ENCODE peak calls at places on chromosomes 1 and 21, in nine cellular contexts. One of them, this sample, is unnamed.

GRCh38 chr1:28329395-28330153 is 734 bp downstream of the MED18 start:
- DNase-seq in CD8-positive, alpha-beta T cell: no peak
- DNase-seq in GM23248: peak; percentile 67
- DNase-seq in HCT116: no peak
- DNase-seq in tibial artery: peak; percentile 21
- DNase-seq in IMR-90: peak; percentile 21
- DNase-seq in thoracic aorta: no peak
- DNase-seq in heart left ventricle: peak; percentile 20
- DNase-seq in upper lobe of right lung: peak; percentile 66
- DNase-seq in this sample: peak; percentile 6

GRCh38 chr1:223720987-223721591 is 8.8 kb downstream of the CAPN2 start:
- DNase-seq in CD8-positive, alpha-beta T cell: no peak
- DNase-seq in GM23248: peak; percentile 93
- DNase-seq in HCT116: no peak
- DNase-seq in tibial artery: peak; percentile 33
- DNase-seq in IMR-90: peak; percentile 95
- DNase-seq in thoracic aorta: no peak
- DNase-seq in heart left ventricle: no peak
- DNase-seq in upper lobe of right lung: no peak
- DNase-seq in this sample: no peak

GRCh38 chr1:27372022-27372807 is 2.4 kb downstream of the FCN3 start:
- DNase-seq in CD8-positive, alpha-beta T cell: no peak
- DNase-seq in GM23248: no peak
- DNase-seq in HCT116: no peak
- DNase-seq in tibial artery: no peak
- DNase-seq in IMR-90: no peak
- DNase-seq in thoracic aorta: no peak
- DNase-seq in heart left ventricle: no peak
- DNase-seq in upper lobe of right lung: no peak
- DNase-seq in this sample: no peak

GRCh38 chr1:54376085-54377039 is 29.8 kb downstream of the SSBP3 start:
- DNase-seq in CD8-positive, alpha-beta T cell: no peak
- DNase-seq in GM23248: no peak
- DNase-seq in HCT116: peak; percentile 13
- DNase-seq in tibial artery: no peak
- DNase-seq in IMR-90: no peak
- DNase-seq in thoracic aorta: no peak
- DNase-seq in heart left ventricle: no peak
- DNase-seq in upper lobe of right lung: no peak
- DNase-seq in this sample: no peak

GRCh38 chr1:158371188-158371953 is 17.7 kb downstream of the CD1E start:
- DNase-seq in CD8-positive, alpha-beta T cell: no peak
- DNase-seq in GM23248: no peak
- DNase-seq in HCT116: no peak
- DNase-seq in tibial artery: no peak
- DNase-seq in IMR-90: no peak
- DNase-seq in thoracic aorta: no peak
- DNase-seq in heart left ventricle: no peak
- DNase-seq in upper lobe of right lung: no peak
- DNase-seq in this sample: no peak

GRCh38 chr1:32351859-32352745 is 10.2 kb downstream of the FAM229A start:
- DNase-seq in CD8-positive, alpha-beta T cell: no peak
- DNase-seq in GM23248: peak; percentile 73
- DNase-seq in HCT116: no peak
- DNase-seq in tibial artery: peak; percentile 59
- DNase-seq in IMR-90: peak; percentile 45
- DNase-seq in thoracic aorta: no peak
- DNase-seq in heart left ventricle: peak; percentile 63
- DNase-seq in upper lobe of right lung: no peak
- DNase-seq in this sample: no peak

GRCh38 chr21:23890652-23891051 is 1716.6 kb downstream of the MRPL39 start:
- DNase-seq in CD8-positive, alpha-beta T cell: no peak
- DNase-seq in GM23248: no peak
- DNase-seq in HCT116: no peak
- DNase-seq in tibial artery: no peak
- DNase-seq in IMR-90: no peak
- DNase-seq in thoracic aorta: no peak
- DNase-seq in heart left ventricle: no peak
- DNase-seq in upper lobe of right lung: no peak
- DNase-seq in this sample: no peak

GRCh38 chr1:17574502-17574901 is 35.0 kb downstream of the ARHGEF10L start:
- DNase-seq in CD8-positive, alpha-beta T cell: no peak
- DNase-seq in GM23248: no peak
- DNase-seq in HCT116: no peak
- DNase-seq in tibial artery: no peak
- DNase-seq in IMR-90: no peak
- DNase-seq in thoracic aorta: no peak
- DNase-seq in heart left ventricle: no peak
- DNase-seq in upper lobe of right lung: no peak
- DNase-seq in this sample: no peak

GRCh38 chr1:16727190-16728111 is 12.9 kb upstream of the RNU1-4 start:
- DNase-seq in CD8-positive, alpha-beta T cell: peak; percentile 59
- DNase-seq in GM23248: peak; percentile 45
- DNase-seq in HCT116: peak; percentile 100
- DNase-seq in tibial artery: peak; percentile 26
- DNase-seq in IMR-90: peak; percentile 64
- DNase-seq in thoracic aorta: no peak
- DNase-seq in heart left ventricle: no peak
- DNase-seq in upper lobe of right lung: peak; percentile 66
- DNase-seq in this sample: no peak

GRCh38 chr1:241423541-241424479 is 66.8 kb upstream of the RGS7 start:
- DNase-seq in CD8-positive, alpha-beta T cell: no peak
- DNase-seq in GM23248: peak; percentile 64
- DNase-seq in HCT116: no peak
- DNase-seq in tibial artery: no peak
- DNase-seq in IMR-90: peak; percentile 63
- DNase-seq in thoracic aorta: no peak
- DNase-seq in heart left ventricle: no peak
- DNase-seq in upper lobe of right lung: peak; percentile 67
- DNase-seq in this sample: no peak

GRCh38 chr1:153919879-153920852 is 2.6 kb downstream of the GATAD2B start:
- DNase-seq in CD8-positive, alpha-beta T cell: no peak
- DNase-seq in GM23248: peak; percentile 52
- DNase-seq in HCT116: no peak
- DNase-seq in tibial artery: no peak
- DNase-seq in IMR-90: peak; percentile 42
- DNase-seq in thoracic aorta: no peak
- DNase-seq in heart left ventricle: no peak
- DNase-seq in upper lobe of right lung: peak; percentile 6
- DNase-seq in this sample: no peak

GRCh38 chr1:51615780-51616291 is 1.1 kb upstream of the OSBPL9 start:
- DNase-seq in CD8-positive, alpha-beta T cell: no peak
- DNase-seq in GM23248: no peak
- DNase-seq in HCT116: no peak
- DNase-seq in tibial artery: no peak
- DNase-seq in IMR-90: no peak
- DNase-seq in thoracic aorta: no peak
- DNase-seq in heart left ventricle: no peak
- DNase-seq in upper lobe of right lung: no peak
- DNase-seq in this sample: no peak

GRCh38 chr1:18682375-18682774 is 51.7 kb downstream of the PAX7 start:
- DNase-seq in CD8-positive, alpha-beta T cell: no peak
- DNase-seq in GM23248: no peak
- DNase-seq in HCT116: no peak
- DNase-seq in tibial artery: no peak
- DNase-seq in IMR-90: no peak
- DNase-seq in thoracic aorta: no peak
- DNase-seq in heart left ventricle: no peak
- DNase-seq in upper lobe of right lung: no peak
- DNase-seq in this sample: no peak

GRCh38 chr1:201385299-201385891 is 7.9 kb upstream of the TNNT2 start:
- DNase-seq in CD8-positive, alpha-beta T cell: peak; percentile 51
- DNase-seq in GM23248: peak; percentile 58
- DNase-seq in HCT116: no peak
- DNase-seq in tibial artery: peak; percentile 28
- DNase-seq in IMR-90: peak; percentile 19
- DNase-seq in thoracic aorta: no peak
- DNase-seq in heart left ventricle: peak; percentile 51
- DNase-seq in upper lobe of right lung: peak; percentile 84
- DNase-seq in this sample: no peak

GRCh38 chr1:216830836-216831235 is 107.6 kb upstream of the ESRRG start:
- DNase-seq in CD8-positive, alpha-beta T cell: no peak
- DNase-seq in GM23248: no peak
- DNase-seq in HCT116: no peak
- DNase-seq in tibial artery: no peak
- DNase-seq in IMR-90: no peak
- DNase-seq in thoracic aorta: no peak
- DNase-seq in heart left ventricle: no peak
- DNase-seq in upper lobe of right lung: no peak
- DNase-seq in this sample: no peak

GRCh38 chr1:169704797-169705196 is 6.6 kb downstream of the SELL start:
- DNase-seq in CD8-positive, alpha-beta T cell: no peak
- DNase-seq in GM23248: no peak
- DNase-seq in HCT116: no peak
- DNase-seq in tibial artery: no peak
- DNase-seq in IMR-90: no peak
- DNase-seq in thoracic aorta: no peak
- DNase-seq in heart left ventricle: no peak
- DNase-seq in upper lobe of right lung: no peak
- DNase-seq in this sample: no peak
- H3K4me1 ChIP-seq in CD8-positive, alpha-beta T cell: peaks cover 74% of the 10 kb centered on the region
- H3K4me1 ChIP-seq in GM23248: no peaks in the 10 kb centered on the region
- H3K4me1 ChIP-seq in HCT116: no peaks in the 10 kb centered on the region
- H3K4me1 ChIP-seq in tibial artery: no peaks in the 10 kb centered on the region
- H3K4me1 ChIP-seq in IMR-90: no peaks in the 10 kb centered on the region
- H3K4me1 ChIP-seq in thoracic aorta: no peaks in the 10 kb centered on the region
- H3K4me1 ChIP-seq in heart left ventricle: no peaks in the 10 kb centered on the region
- H3K4me1 ChIP-seq in upper lobe of right lung: no peaks in the 10 kb centered on the region
- H3K4me1 ChIP-seq in this sample: peaks cover 62% of the 10 kb centered on the region

DNA sequence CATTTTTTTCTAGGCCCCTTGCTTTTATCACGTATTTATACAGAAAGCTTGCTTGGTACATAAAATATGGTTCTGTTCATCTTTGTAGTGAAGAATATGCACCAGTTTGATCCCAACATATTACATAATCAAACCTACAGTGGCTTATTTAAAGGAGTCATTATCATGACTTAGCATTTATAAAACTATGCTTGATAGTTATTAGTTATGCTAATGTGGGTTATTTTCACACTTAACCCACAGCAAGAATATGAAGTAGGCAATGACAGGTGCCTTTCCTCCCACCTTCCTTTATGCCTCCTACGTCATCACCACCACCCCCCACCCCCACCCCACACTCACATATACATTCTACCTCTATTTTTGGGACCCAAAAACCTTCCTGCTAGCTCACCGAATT is 19.8 kb downstream of the CAP1 start:
- DNase-seq in CD8-positive, alpha-beta T cell: peak; percentile 35
- DNase-seq in GM23248: no peak
- DNase-seq in HCT116: no peak
- DNase-seq in tibial artery: no peak
- DNase-seq in IMR-90: no peak
- DNase-seq in thoracic aorta: no peak
- DNase-seq in heart left ventricle: no peak
- DNase-seq in upper lobe of right lung: no peak
- DNase-seq in this sample: no peak
- H3K27ac ChIP-seq in CD8-positive, alpha-beta T cell: peak overlapping the region; percentile 36
- H3K27ac ChIP-seq in GM23248: peak overlapping the region; percentile 46
- H3K27ac ChIP-seq in HCT116: no peak overlapping the region
- H3K27ac ChIP-seq in tibial artery: peak overlapping the region; percentile 23
- H3K27ac ChIP-seq in IMR-90: no peak overlapping the region
- H3K27ac ChIP-seq in thoracic aorta: peak overlapping the region; percentile 19
- H3K27ac ChIP-seq in heart left ventricle: peak overlapping the region; percentile 28
- H3K27ac ChIP-seq in upper lobe of right lung: peak overlapping the region; percentile 79
- H3K27ac ChIP-seq in this sample: peak overlapping the region; percentile 57

DNA sequence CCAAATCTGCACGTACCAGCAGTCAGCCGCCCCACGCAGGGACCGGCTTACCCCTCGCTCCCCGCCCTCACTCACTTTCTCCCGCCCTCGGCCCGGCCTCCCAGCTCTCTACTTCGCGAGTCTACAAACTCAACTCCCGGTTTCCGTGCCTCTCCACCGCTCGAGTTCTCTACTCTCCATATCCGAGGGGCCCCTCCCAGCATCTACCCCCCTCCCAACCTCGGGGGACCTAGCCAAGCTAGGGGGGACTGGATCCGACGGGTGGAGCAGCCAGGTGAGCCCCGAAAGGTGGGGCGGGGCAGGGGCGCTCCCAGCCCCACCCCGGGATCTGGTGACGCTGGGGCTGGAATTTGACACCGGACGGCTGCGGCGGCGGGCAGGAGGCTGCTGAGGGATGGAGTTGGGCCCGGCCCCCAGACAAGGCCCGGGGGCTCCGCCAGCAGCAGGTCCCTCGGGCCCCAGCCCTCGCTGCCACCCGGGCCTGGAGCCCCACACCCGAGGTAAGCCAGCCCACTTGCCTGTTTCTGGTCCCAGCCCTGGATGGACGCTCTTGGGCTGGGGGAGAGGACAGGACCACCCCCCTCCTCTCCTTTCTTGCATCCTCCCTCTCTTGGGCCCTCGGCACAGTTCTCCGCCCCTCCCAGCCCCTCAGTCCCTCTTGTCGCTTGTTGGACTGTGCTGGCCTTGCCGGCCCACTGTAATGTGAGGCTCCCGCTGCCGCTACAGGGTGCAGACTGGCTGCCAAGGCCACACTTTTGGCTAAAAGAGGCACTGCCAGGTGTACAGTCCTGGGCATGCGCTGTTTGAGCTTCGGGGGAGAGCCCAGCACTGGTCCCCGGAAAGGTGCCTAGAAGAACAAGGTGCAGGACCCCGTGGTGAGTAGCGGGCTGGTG is at the start of gene ARTN:
- DNase-seq in CD8-positive, alpha-beta T cell: no peak
- DNase-seq in GM23248: peak; percentile 66
- DNase-seq in HCT116: no peak
- DNase-seq in tibial artery: no peak
- DNase-seq in IMR-90: no peak
- DNase-seq in thoracic aorta: no peak
- DNase-seq in heart left ventricle: no peak
- DNase-seq in upper lobe of right lung: peak; percentile 75
- DNase-seq in this sample: no peak
- H3K9me3 ChIP-seq in CD8-positive, alpha-beta T cell: no peaks in the 10 kb centered on the region
- H3K9me3 ChIP-seq in GM23248: no peaks in the 10 kb centered on the region
- H3K9me3 ChIP-seq in HCT116: no peaks in the 10 kb centered on the region
- H3K9me3 ChIP-seq in tibial artery: no peaks in the 10 kb centered on the region
- H3K9me3 ChIP-seq in IMR-90: peaks cover 5% of the 10 kb centered on the region
- H3K9me3 ChIP-seq in thoracic aorta: no peaks in the 10 kb centered on the region
- H3K9me3 ChIP-seq in heart left ventricle: no peaks in the 10 kb centered on the region
- H3K9me3 ChIP-seq in upper lobe of right lung: no peaks in the 10 kb centered on the region
- H3K9me3 ChIP-seq in this sample: no peaks in the 10 kb centered on the region

DNA sequence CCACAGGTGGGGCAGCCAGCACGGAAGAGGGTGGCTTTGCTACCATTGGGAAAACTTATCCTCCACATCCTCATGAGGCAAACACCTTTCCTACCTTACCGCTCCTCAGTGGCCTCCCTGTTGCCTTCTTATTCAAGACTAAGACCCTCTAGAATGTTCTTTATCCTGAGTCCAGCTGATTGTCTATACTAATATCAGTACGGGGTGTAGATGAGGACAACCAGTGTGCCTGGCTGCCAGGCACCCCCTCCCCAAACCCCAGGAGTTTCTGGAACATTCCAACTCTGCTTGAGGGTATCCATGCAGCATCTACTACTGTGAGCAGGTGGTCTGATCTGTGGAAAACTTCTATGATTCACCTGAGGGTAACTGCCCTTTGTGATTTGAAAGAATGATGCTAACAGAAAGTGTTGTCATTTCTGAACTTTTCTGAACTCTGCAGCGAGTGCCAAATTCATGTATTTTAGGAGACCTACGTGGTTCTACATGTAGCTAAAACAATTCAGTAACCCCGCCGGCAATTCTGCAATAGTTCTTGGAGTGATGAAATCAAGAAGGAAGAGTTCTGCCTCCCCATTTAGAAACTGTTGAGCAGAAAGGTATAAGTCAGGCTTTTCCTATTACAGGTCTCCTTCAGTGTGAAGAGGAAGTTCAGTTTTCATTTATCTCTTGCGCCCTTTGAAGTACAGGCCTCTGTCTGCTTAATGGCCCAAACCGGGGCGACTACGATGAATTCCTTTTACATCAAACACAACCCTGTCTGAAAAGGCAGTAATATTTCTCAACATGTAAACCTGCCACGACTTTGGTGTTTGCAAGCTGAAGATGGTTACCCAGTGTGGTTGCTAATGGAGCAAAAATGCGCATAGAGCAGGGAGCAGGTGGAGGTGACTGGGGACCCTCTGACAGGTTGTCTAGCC is 80.4 kb downstream of the RUNX1 start:
- DNase-seq in CD8-positive, alpha-beta T cell: no peak
- DNase-seq in GM23248: no peak
- DNase-seq in HCT116: no peak
- DNase-seq in tibial artery: no peak
- DNase-seq in IMR-90: no peak
- DNase-seq in thoracic aorta: no peak
- DNase-seq in heart left ventricle: no peak
- DNase-seq in upper lobe of right lung: no peak
- DNase-seq in this sample: no peak
- H3K4me1 ChIP-seq in CD8-positive, alpha-beta T cell: peaks cover 69% of the 10 kb centered on the region
- H3K4me1 ChIP-seq in GM23248: peaks cover 13% of the 10 kb centered on the region
- H3K4me1 ChIP-seq in HCT116: peaks cover 9% of the 10 kb centered on the region
- H3K4me1 ChIP-seq in tibial artery: no peaks in the 10 kb centered on the region
- H3K4me1 ChIP-seq in IMR-90: peaks cover 15% of the 10 kb centered on the region
- H3K4me1 ChIP-seq in thoracic aorta: no peaks in the 10 kb centered on the region
- H3K4me1 ChIP-seq in heart left ventricle: peaks cover 7% of the 10 kb centered on the region
- H3K4me1 ChIP-seq in upper lobe of right lung: peaks cover 16% of the 10 kb centered on the region
- H3K4me1 ChIP-seq in this sample: peaks cover 46% of the 10 kb centered on the region